ENCODE peak calls at places on chromosomes 3 and 15, in four cellular contexts. U, A, J and L are unnamed samples.

GRCh38 chr3:152209776-152210175 is 59.0 kb upstream of the MBNL1 start:
- DNase-seq in U (no peak), A (no peak), J (no peak), L (no peak)

GRCh38 chr15:29276366-29276765 is 6.7 kb upstream of the NSMCE3 start:
- DNase-seq in U (no peak), A (no peak), J (no peak), L (no peak)

GRCh38 chr3:165103616-165104015 is 25.3 kb upstream of the SI start:
- DNase-seq in U (no peak), A (no peak), J (no peak), L (no peak)

GRCh38 chr15:40192942-40193341 is 32.1 kb downstream of the BUB1B start:
- DNase-seq in U (no peak), A (no peak), J (no peak), L (no peak)

GRCh38 chr3:12934431-12934830 is 93.1 kb upstream of the RPL32 start:
- DNase-seq in U (peak), A (no peak), J (peak), L (no peak)

GRCh38 chr3:25982756-25983155 is 192.9 kb downstream of the OXSM start:
- DNase-seq in U (no peak), A (no peak), J (no peak), L (no peak)

GRCh38 chr3:32175607-32176197 is 62.8 kb upstream of the CMTM8 start:
- DNase-seq in U (no peak), A (peak), J (peak), L (peak)

GRCh38 chr3:161630791-161631190 is 134.2 kb downstream of the OTOL1 start:
- DNase-seq in U (no peak), A (no peak), J (no peak), L (no peak)

GRCh38 chr3:37456270-37456708 is 281.9 kb upstream of the LRRFIP2 start:
- DNase-seq in U (peak), A (no peak), J (peak), L (no peak)

GRCh38 chr3:63343674-63344073 is 65.6 kb downstream of the SYNPR start:
- DNase-seq in U (peak), A (peak), J (peak), L (peak)

GRCh38 chr15:63686352-63686751 is 89.2 kb downstream of the FBXL22 start:
- DNase-seq in U (no peak), A (no peak), J (no peak), L (no peak)
- TF ChIP-seq POLR2A in U (no peak), A (no peak), J (no peak), L (no peak)

DNA sequence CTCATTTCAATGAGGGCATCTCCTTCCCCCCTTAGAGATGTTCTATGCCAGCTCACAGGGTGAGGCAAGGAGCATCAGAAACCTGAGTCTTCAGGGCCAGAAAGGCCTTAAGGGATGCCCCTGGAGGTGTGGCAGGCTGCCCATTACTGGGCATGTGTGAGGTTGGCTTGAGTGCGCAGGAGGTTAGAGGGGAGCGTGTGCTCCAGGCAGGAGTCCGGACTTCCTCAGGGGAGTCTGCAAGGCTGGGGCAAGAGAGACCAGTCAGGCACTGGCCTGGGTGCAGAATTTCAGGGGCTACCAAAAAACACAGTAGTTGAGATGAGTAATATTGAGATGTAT is 1.9 kb downstream of the LOXL1 start:
- DNase-seq in U (no peak), A (no peak), J (no peak), L (no peak)
- H3K4me3 ChIP-seq in U (peak), A (no peak), J (peak), L (no peak)

GRCh38 chr15:69565066-69565465 is 112.4 kb downstream of the RPLP1 start:
- DNase-seq in U (no peak), A (no peak), J (no peak), L (no peak)
- H3K27ac ChIP-seq in U (no peak), A (no peak), J (no peak), L (no peak)

DNA sequence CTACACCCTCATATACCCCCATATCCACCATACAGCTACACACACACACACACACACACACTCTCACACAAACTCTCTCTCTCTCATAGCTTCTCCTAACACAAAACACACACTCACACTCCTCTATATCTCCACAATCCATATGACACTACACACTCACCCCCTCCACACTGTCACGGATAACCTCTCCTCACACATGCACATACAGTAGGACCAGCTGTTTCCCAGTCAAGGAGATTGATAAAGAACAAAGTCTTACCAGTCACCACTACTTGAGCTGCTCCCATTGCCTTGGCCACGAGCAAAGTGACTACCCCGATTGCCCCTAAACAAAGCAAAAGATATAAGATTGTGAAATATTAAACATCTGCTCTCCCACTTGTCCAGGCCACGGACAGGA is 95.7 kb downstream of the TRIM69 start:
- DNase-seq in U (no peak), A (no peak), J (no peak), L (no peak)
- TF ChIP-seq POLR2A in U (no peak), A (no peak), J (no peak), L (no peak)

GRCh38 chr3:120681506-120682038 is 467 bp downstream of the HGD start:
- DNase-seq in U (no peak), A (no peak), J (no peak), L (no peak)
- H3K4me3 ChIP-seq in U (no peak), A (peak), J (peak), L (peak)

GRCh38 chr3:107684431-107684925 is 161.7 kb downstream of the BBX start:
- DNase-seq in U (no peak), A (peak), J (no peak), L (no peak)
- H3K27ac ChIP-seq in U (no peak), A (peak), J (no peak), L (no peak)